ENCODE peak calls at places on chromosomes 1 and 21, in nine cellular contexts. S is right atrium auricular region, V is psoas muscle, D is thoracic aorta, P is upper lobe of right lung, Z is MM.1S, I is lung, F is HepG2, K is heart left ventricle. H is an unnamed sample. For H3K36me3, the result is how much of the 10 kb centered on the place peaks cover.

GRCh38 chr1:75981188-75981897 is 49.1 kb upstream of the ASB17 start:
- DNase-seq in Z (no peak), S (no peak), I (no peak), K (no peak), P (no peak), F (no peak), V (no peak), D (no peak), H (no peak)

GRCh38 chr21:37762606-37763005 is 153.7 kb downstream of the KCNJ6 start:
- DNase-seq in I (no peak), F (no peak), K (no peak), P (no peak), D (no peak), S (no peak), V (no peak), Z (no peak), H (no peak)

GRCh38 chr1:109229531-109230127 is 15.9 kb downstream of the SARS1 start:
- DNase-seq in I (no peak), P (no peak), Z (no peak), K (no peak), V (no peak), S (no peak), F (no peak), D (no peak), H (no peak)

GRCh38 chr1:15418811-15419515 is 9.3 kb downstream of the EFHD2 start:
- DNase-seq in V (no peak), I (no peak), K (no peak), S (no peak), Z (no peak), F (no peak), P (no peak), D (no peak), H (no peak)

GRCh38 chr1:77412069-77412793 is 130.4 kb downstream of the AK5 start:
- DNase-seq in I (no peak), Z (no peak), P (no peak), S (no peak), D (no peak), F (no peak), K (no peak), V (no peak), H (no peak)

GRCh38 chr21:43865471-43866181 is 603 bp downstream of the AGPAT3 start:
- DNase-seq in Z (peak), K (peak), F (no peak), I (peak), D (no peak), V (peak), S (no peak), P (peak), H (no peak)

GRCh38 chr1:43395523-43395922 is 5.8 kb downstream of the SZT2 start:
- DNase-seq in D (no peak), S (no peak), V (no peak), Z (no peak), K (no peak), P (no peak), I (no peak), F (no peak), H (no peak)

GRCh38 chr1:187306671-187307415 is 478.1 kb downstream of the PLA2G4A start:
- DNase-seq in V (no peak), I (no peak), P (no peak), K (no peak), S (no peak), D (no peak), Z (peak), F (no peak), H (no peak)

GRCh38 chr1:66168467-66168887 is 365.5 kb upstream of the SGIP1 start:
- DNase-seq in Z (peak), P (no peak), I (no peak), D (no peak), V (no peak), F (no peak), K (no peak), S (no peak), H (no peak)

GRCh38 chr1:177753655-177754054 is 216.2 kb downstream of the SEC16B start:
- DNase-seq in K (no peak), F (no peak), Z (no peak), D (no peak), P (no peak), S (no peak), V (no peak), I (no peak), H (no peak)

GRCh38 chr1:32338637-32339145 is 2.7 kb upstream of the MARCKSL1 start:
- DNase-seq in S (no peak), P (no peak), F (no peak), K (no peak), I (no peak), Z (no peak), D (no peak), V (no peak), H (no peak)

GRCh38 chr1:18901952-18902522 is 318 bp downstream of the ALDH4A1 start:
- DNase-seq in S (no peak), Z (no peak), D (no peak), F (no peak), V (peak), I (no peak), K (no peak), P (no peak), H (peak)

GRCh38 chr1:111778066-111778465 is 22.4 kb downstream of the DDX20 start:
- DNase-seq in Z (no peak), K (no peak), I (no peak), V (no peak), P (no peak), S (no peak), F (no peak), D (no peak), H (no peak)

GRCh38 chr1:205588691-205589445 is 42.9 kb downstream of the ELK4 start:
- DNase-seq in V (peak), P (peak), D (no peak), F (peak), Z (no peak), K (no peak), I (no peak), S (no peak), H (no peak)

GRCh38 chr1:28594661-28595411 is 2.8 kb downstream of the RAB42 start:
- DNase-seq in D (no peak), Z (no peak), S (no peak), P (no peak), V (peak), F (no peak), K (no peak), I (no peak), H (no peak)

GRCh38 chr1:183180634-183181056 is 5.4 kb upstream of the LAMC2 start:
- DNase-seq in K (peak), S (peak), F (no peak), V (peak), D (peak), P (no peak), I (peak), Z (no peak), H (peak)

GRCh38 chr1:91883470-91883869 is 2.5 kb downstream of the TGFBR3 start:
- DNase-seq in K (no peak), I (no peak), P (no peak), Z (peak), V (no peak), S (no peak), D (no peak), F (peak), H (no peak)

GRCh38 chr1:26910343-26911160 is 3.2 kb downstream of the NR0B2 start:
- DNase-seq in S (no peak), F (peak), K (no peak), I (no peak), Z (no peak), D (no peak), P (no peak), V (no peak), H (no peak)

GRCh38 chr1:201481004-201481380 is 12.0 kb upstream of the PHLDA3 start:
- DNase-seq in I (no peak), S (no peak), V (no peak), D (no peak), Z (no peak), K (no peak), P (no peak), F (no peak), H (no peak)

GRCh38 chr1:201481761-201482493 is 12.9 kb upstream of the PHLDA3 start:
- DNase-seq in Z (peak), F (peak), D (no peak), K (peak), V (peak), I (peak), P (peak), S (peak), H (peak)

GRCh38 chr1:201480231-201481003 is 11.4 kb upstream of the PHLDA3 start:
- DNase-seq in F (peak), P (peak), V (peak), D (no peak), Z (peak), I (peak), K (peak), S (no peak), H (peak)

GRCh38 chr1:201476670-201477344 is 7.8 kb upstream of the PHLDA3 start:
- DNase-seq in F (no peak), P (peak), Z (peak), I (no peak), D (no peak), K (no peak), S (no peak), V (no peak), H (no peak)

GRCh38 chr1:201479331-201479730 is 10.3 kb upstream of the PHLDA3 start:
- DNase-seq in K (peak), D (no peak), F (no peak), S (no peak), Z (no peak), V (no peak), P (no peak), I (no peak), H (no peak)
- H3K27ac ChIP-seq in K (peak), D (peak), F (no peak), S (peak), Z (no peak), V (peak), P (no peak), I (peak), H (peak)

GRCh38 chr1:10161121-10161520 is 49.2 kb upstream of the KIF1B start:
- DNase-seq in S (no peak), D (no peak), K (no peak), I (no peak), F (no peak), Z (no peak), V (no peak), P (no peak), H (no peak)
- H3K36me3 ChIP-seq in S (under half), D (under half), K (under half), I (under half), F (under half), Z (under half), V (half or more), P (half or more), H (half or more)

GRCh38 chr1:242449211-242449610 is 75.3 kb downstream of the PLD5 start:
- DNase-seq in V (no peak), D (no peak), P (no peak), Z (no peak), S (no peak), F (no peak), I (no peak), K (no peak), H (no peak)
- TF ChIP-seq CTCF in V (no peak), D (no peak), P (no peak), Z (no peak), S (no peak), F (no peak), I (no peak), K (no peak), H (no peak)

DNA sequence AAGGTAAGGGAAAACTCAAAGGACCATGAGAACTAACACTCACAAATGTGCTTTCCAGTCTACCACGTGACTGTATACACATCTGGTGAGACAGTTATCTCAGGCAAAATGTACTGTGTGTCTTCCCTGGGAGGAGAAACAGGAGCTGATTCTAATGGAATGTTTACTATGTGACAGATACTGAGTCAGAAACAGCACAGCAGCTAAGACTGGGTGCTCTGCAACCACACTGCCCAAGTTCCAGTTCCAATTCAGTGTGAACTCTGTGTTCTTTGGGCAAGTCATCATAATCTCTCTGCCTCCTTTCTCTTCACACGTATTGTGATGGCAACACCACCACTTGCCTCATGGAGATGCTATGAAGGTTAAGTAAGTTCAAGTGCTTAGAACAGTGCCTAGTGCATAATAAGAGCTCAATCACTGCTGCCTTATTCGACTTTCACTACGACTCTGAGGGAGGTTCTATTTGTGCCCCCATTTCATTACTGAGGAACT is 79.0 kb downstream of the SLC45A1 start:
- DNase-seq in D (peak), V (no peak), Z (peak), F (peak), P (no peak), K (peak), S (peak), I (no peak), H (peak)
- H3K27ac ChIP-seq in D (peak), V (peak), Z (peak), F (no peak), P (peak), K (peak), S (peak), I (peak), H (peak)

DNA sequence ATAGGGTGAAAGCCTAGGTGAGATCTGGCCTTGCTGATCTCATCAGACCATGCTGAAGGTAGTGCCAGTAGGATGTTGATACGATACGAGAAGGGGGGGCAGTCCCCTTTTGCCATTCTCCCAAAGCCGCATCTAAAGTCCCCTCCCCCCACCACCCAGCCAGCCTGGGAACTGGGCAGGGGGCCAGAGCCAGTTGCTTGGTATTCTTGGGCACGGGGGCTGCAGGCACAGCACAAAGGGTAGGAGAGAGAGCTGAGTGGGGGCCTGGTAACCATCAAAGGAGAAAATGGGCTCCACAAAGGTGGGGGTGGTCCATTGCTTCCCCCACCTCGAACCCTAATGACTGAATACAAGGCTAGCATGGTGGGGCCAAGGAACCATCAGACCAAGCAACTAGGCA is 5.4 kb downstream of the PEA15 start:
- DNase-seq in K (no peak), I (no peak), P (no peak), F (no peak), Z (no peak), S (peak), D (no peak), V (no peak), H (no peak)
- H3K36me3 ChIP-seq in K (under half), I (half or more), P (half or more), F (under half), Z (under half), S (under half), D (under half), V (half or more), H (half or more)

GRCh38 chr1:93587354-93587753 is 94.3 kb downstream of the BCAR3 start:
- DNase-seq in P (no peak), F (no peak), V (no peak), K (no peak), D (no peak), S (no peak), Z (no peak), I (no peak), H (no peak)

GRCh38 chr1:93581917-93582850 is 99.5 kb downstream of the BCAR3 start:
- DNase-seq in D (no peak), V (no peak), P (no peak), F (no peak), I (no peak), K (no peak), Z (no peak), S (peak), H (no peak)

GRCh38 chr1:93588206-93588605 is 93.4 kb downstream of the BCAR3 start:
- DNase-seq in I (no peak), V (no peak), F (no peak), S (no peak), P (no peak), Z (no peak), D (no peak), K (peak), H (no peak)

GRCh38 chr1:93585059-93585966 is 96.3 kb downstream of the BCAR3 start:
- DNase-seq in K (peak), S (peak), I (peak), F (peak), Z (no peak), V (peak), D (no peak), P (peak), H (no peak)

GRCh38 chr1:93584238-93585003 is 97.2 kb downstream of the BCAR3 start:
- DNase-seq in P (no peak), F (no peak), K (peak), Z (no peak), I (no peak), V (no peak), D (no peak), S (no peak), H (no peak)
- TF ChIP-seq CTCF in P (no peak), F (no peak), K (peak), Z (no peak), I (no peak), V (peak), D (no peak), S (no peak), H (no peak)

DNA sequence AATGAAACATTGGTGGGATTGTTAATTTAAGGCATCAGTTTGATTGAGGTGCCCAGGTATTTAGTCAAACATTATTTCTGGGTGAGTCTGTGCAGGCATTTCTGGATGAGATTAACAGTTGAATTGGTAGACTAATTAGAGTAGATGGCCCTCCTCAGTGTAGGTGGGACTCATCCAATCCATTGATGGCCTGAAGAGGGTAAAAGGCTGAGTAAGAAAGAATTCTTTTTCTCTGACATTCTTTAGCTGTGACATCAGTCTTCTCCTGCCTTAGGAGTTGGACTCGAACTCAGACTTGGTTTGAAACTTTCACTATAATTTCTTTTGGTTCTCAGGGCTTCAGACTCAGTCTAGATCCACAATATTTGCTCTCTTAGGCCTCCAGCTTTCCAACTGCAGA is 59.6 kb upstream of the ADAMTS5 start:
- DNase-seq in P (no peak), K (no peak), V (no peak), S (no peak), Z (no peak), F (no peak), D (no peak), I (no peak), H (no peak)
- H3K27ac ChIP-seq in P (no peak), K (no peak), V (no peak), S (no peak), Z (no peak), F (no peak), D (no peak), I (no peak), H (no peak)

DNA sequence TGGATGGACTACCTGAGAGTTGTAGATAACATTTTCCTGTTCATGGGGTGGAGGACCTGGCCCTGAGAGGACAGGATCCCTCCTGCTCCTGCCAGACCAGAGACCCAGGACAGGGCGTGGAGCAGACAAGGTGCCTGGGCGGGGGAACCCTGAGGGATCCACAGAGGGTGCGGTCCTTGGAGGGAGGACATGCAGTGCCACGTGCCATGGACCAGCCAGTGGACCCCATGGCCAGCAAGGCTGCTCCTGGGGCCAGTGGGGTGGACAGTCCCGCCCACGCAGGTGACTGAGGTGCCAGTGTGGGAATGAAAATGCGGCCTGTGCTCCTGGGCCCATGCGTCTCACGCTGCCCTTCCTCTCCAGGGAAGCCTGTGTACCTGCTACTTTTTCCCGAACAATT is 3.6 kb downstream of the RER1 start:
- DNase-seq in F (no peak), S (no peak), Z (no peak), V (no peak), P (no peak), D (no peak), K (no peak), I (no peak), H (no peak)
- H3K36me3 ChIP-seq in F (under half), S (under half), Z (under half), V (half or more), P (half or more), D (under half), K (half or more), I (under half), H (half or more)

GRCh38 chr1:52906135-52906603 is 15.4 kb downstream of the ECHDC2 start:
- DNase-seq in I (no peak), P (no peak), D (no peak), S (no peak), K (no peak), V (peak), Z (no peak), F (no peak), H (no peak)

GRCh38 chr1:52907812-52908153 is 13.8 kb downstream of the ECHDC2 start:
- DNase-seq in D (no peak), I (no peak), S (no peak), V (no peak), Z (no peak), K (no peak), F (no peak), P (no peak), H (no peak)

GRCh38 chr1:52907068-52907811 is 14.3 kb downstream of the ECHDC2 start:
- DNase-seq in S (no peak), D (no peak), P (no peak), F (no peak), K (no peak), V (no peak), I (no peak), Z (no peak), H (no peak)

GRCh38 chr1:52905376-52905698 is 16.2 kb downstream of the ECHDC2 start:
- DNase-seq in V (peak), P (no peak), D (no peak), Z (no peak), S (no peak), F (no peak), K (peak), I (no peak), H (no peak)

GRCh38 chr1:52904590-52905375 is 16.8 kb downstream of the ECHDC2 start:
- DNase-seq in I (no peak), K (no peak), V (no peak), D (no peak), S (no peak), F (no peak), Z (no peak), P (no peak), H (no peak)
- TF ChIP-seq CTCF in I (no peak), K (peak), V (no peak), D (no peak), S (peak), F (peak), Z (peak), P (peak), H (no peak)

GRCh38 chr21:14964658-14965057 is 100.1 kb downstream of the NRIP1 start:
- DNase-seq in F (no peak), P (no peak), Z (no peak), V (no peak), S (no peak), D (no peak), I (no peak), K (no peak), H (no peak)
- H3K27ac ChIP-seq in F (no peak), P (no peak), Z (no peak), V (no peak), S (no peak), D (no peak), I (no peak), K (no peak), H (no peak)

H was measured in tibial artery.